ENCODE peak calls at places on chromosomes 1 and 21, in nine cellular contexts. X, H, V, Q, S, R, N, L and M are unnamed samples.

GRCh38 chr1:16677552-16678423 is 11.0 kb upstream of the RNU1-3 start:
- DNase-seq in X (no peak), H (peak), V (peak), Q (peak), S (peak), R (peak), N (peak), L (peak), M (peak)

GRCh38 chr1:170885551-170885950 is 49.8 kb upstream of the MROH9 start:
- DNase-seq in X (no peak), H (no peak), V (peak), Q (peak), S (no peak), R (no peak), N (no peak), L (no peak), M (peak)

GRCh38 chr1:224615861-224616760 is at the start of gene CNIH3:
- DNase-seq in X (no peak), H (no peak), V (peak), Q (peak), S (no peak), R (peak), N (peak), L (no peak), M (peak)

GRCh38 chr1:76186617-76187016 is 112.1 kb downstream of the ST6GALNAC3 start:
- DNase-seq in X (no peak), H (no peak), V (no peak), Q (no peak), S (no peak), R (no peak), N (no peak), L (no peak), M (no peak)

GRCh38 chr1:215661033-215661432 is 93.9 kb downstream of the KCTD3 start:
- DNase-seq in X (no peak), H (no peak), V (no peak), Q (no peak), S (no peak), R (no peak), N (no peak), L (no peak), M (no peak)

GRCh38 chr21:42219606-42220137 is 732 bp downstream of the ABCG1 start:
- DNase-seq in X (peak), H (no peak), V (no peak), Q (peak), S (no peak), R (no peak), N (no peak), L (no peak), M (no peak)

GRCh38 chr1:17596651-17597509 is 57.4 kb downstream of the ARHGEF10L start:
- DNase-seq in X (no peak), H (no peak), V (no peak), Q (no peak), S (no peak), R (no peak), N (peak), L (no peak), M (peak)

GRCh38 chr1:8423134-8423701 is 105.3 kb downstream of the SLC45A1 start:
- DNase-seq in X (no peak), H (no peak), V (peak), Q (peak), S (peak), R (peak), N (peak), L (peak), M (peak)

GRCh38 chr1:91742848-91743292 is 143.1 kb downstream of the TGFBR3 start:
- DNase-seq in X (no peak), H (no peak), V (peak), Q (peak), S (peak), R (no peak), N (peak), L (no peak), M (peak)

GRCh38 chr1:39720094-39720999 is 18.3 kb upstream of the PPIE start:
- DNase-seq in X (peak), H (peak), V (peak), Q (peak), S (no peak), R (no peak), N (peak), L (no peak), M (peak)

GRCh38 chr1:25033828-25034451 is 103.9 kb upstream of the RUNX3 start:
- DNase-seq in X (peak), H (no peak), V (no peak), Q (no peak), S (no peak), R (peak), N (no peak), L (no peak), M (peak)

GRCh38 chr1:190540366-190540765 is 62.7 kb upstream of the BRINP3 start:
- DNase-seq in X (no peak), H (no peak), V (no peak), Q (no peak), S (no peak), R (no peak), N (no peak), L (no peak), M (no peak)

GRCh38 chr21:42677339-42678117 is 24.1 kb downstream of the PDE9A start:
- DNase-seq in X (no peak), H (no peak), V (peak), Q (no peak), S (no peak), R (no peak), N (no peak), L (no peak), M (peak)

GRCh38 chr1:4853930-4854329 is 199.5 kb downstream of the AJAP1 start:
- DNase-seq in X (no peak), H (no peak), V (no peak), Q (no peak), S (no peak), R (no peak), N (no peak), L (no peak), M (no peak)

GRCh38 chr1:183024352-183025337 is 1.4 kb downstream of the LAMC1 start:
- DNase-seq in X (no peak), H (no peak), V (no peak), Q (peak), S (no peak), R (no peak), N (peak), L (no peak), M (peak)

GRCh38 chr1:39788758-39789570 is at the start of gene BMP8B:
- DNase-seq in X (peak), H (no peak), V (peak), Q (peak), S (peak), R (peak), N (peak), L (peak), M (peak)